ENCODE peak calls at places on chromosomes 7 and 10, in eight cellular contexts. M, T, R, L, X, Q, V and D are unnamed samples.
A peak's percentile ranks its signal among the peaks of the same experiment; 100 is the strongest.

GRCh38 chr10:132115736-132116135 is 50.0 kb downstream of the JAKMIP3 start:
- DNase-seq in T (no peak), L (no peak), X (no peak), R (peak; percentile 3), V (no peak), Q (no peak), M (no peak), D (peak; percentile 15)

GRCh38 chr7:107138696-107139420 is 29.9 kb upstream of the HBP1 start:
- DNase-seq in R (peak; percentile 78), X (no peak), T (no peak), V (no peak), L (no peak), M (no peak), Q (no peak), D (no peak)

GRCh38 chr7:55877308-55877707 is 9.9 kb upstream of the ZNF713 start:
- DNase-seq in V (no peak), L (no peak), Q (no peak), R (no peak), X (no peak), T (no peak), M (no peak), D (no peak)

GRCh38 chr7:100406767-100407166 is 21.7 kb downstream of the ZCWPW1 start:
- DNase-seq in M (no peak), R (peak; percentile 40), Q (no peak), L (no peak), V (no peak), T (no peak), X (no peak), D (no peak)

GRCh38 chr10:131697461-131698128 is 203.2 kb upstream of the PPP2R2D start:
- DNase-seq in Q (no peak), R (no peak), T (no peak), M (no peak), V (no peak), X (no peak), L (no peak), D (no peak)

GRCh38 chr10:1109795-1110673 is 53.8 kb downstream of the WDR37 start:
- DNase-seq in T (peak; percentile 71), V (peak; percentile 69), L (peak; percentile 30), Q (peak; percentile 88), R (peak; percentile 87), M (peak; percentile 42), X (no peak), D (no peak)

GRCh38 chr10:77501152-77501845 is 136.3 kb downstream of the KCNMA1 start:
- DNase-seq in Q (no peak), V (no peak), X (no peak), T (no peak), M (no peak), R (peak; percentile 93), L (no peak), D (no peak)

GRCh38 chr10:103652599-103653281 is 159.2 kb downstream of the NEURL1 start:
- DNase-seq in T (peak; percentile 30), L (no peak), M (no peak), R (no peak), X (no peak), Q (peak; percentile 52), V (no peak), D (no peak)

GRCh38 chr10:21572578-21572977 is 38.5 kb downstream of the MLLT10 start:
- DNase-seq in X (no peak), V (no peak), L (no peak), Q (no peak), M (peak; percentile 23), R (peak; percentile 72), T (no peak), D (no peak)

GRCh38 chr7:140203556-140203955 is 26.8 kb upstream of the KDM7A start:
- DNase-seq in M (no peak), V (no peak), L (no peak), Q (no peak), X (no peak), R (no peak), T (no peak), D (no peak)

GRCh38 chr10:92239185-92239599 is 51.7 kb downstream of the CPEB3 start:
- DNase-seq in L (peak; percentile 10), Q (no peak), R (no peak), X (peak; percentile 64), V (no peak), T (no peak), M (no peak), D (no peak)

GRCh38 chr10:110207805-110208613 is 604 bp downstream of the MXI1 start:
- DNase-seq in T (peak; percentile 90), R (peak; percentile 17), Q (peak; percentile 76), L (peak; percentile 36), M (no peak), V (no peak), X (no peak), D (no peak)

GRCh38 chr10:14606633-14607032 is 168.1 kb downstream of the FAM107B start:
- DNase-seq in T (no peak), V (no peak), X (no peak), M (no peak), L (no peak), R (no peak), Q (no peak), D (no peak)

GRCh38 chr10:14605231-14605925 is 169.3 kb downstream of the FAM107B start:
- DNase-seq in Q (no peak), L (no peak), M (no peak), V (no peak), X (no peak), T (peak; percentile 29), R (peak; percentile 78), D (no peak)

GRCh38 chr10:14603539-14604102 is 171.1 kb downstream of the FAM107B start:
- DNase-seq in Q (no peak), T (peak; percentile 60), V (no peak), R (no peak), M (no peak), X (peak; percentile 72), L (no peak), D (no peak)

GRCh38 chr10:14602807-14603538 is 171.7 kb downstream of the FAM107B start:
- DNase-seq in L (no peak), R (peak; percentile 12), T (no peak), V (no peak), X (no peak), M (no peak), Q (no peak), D (no peak)

DNA sequence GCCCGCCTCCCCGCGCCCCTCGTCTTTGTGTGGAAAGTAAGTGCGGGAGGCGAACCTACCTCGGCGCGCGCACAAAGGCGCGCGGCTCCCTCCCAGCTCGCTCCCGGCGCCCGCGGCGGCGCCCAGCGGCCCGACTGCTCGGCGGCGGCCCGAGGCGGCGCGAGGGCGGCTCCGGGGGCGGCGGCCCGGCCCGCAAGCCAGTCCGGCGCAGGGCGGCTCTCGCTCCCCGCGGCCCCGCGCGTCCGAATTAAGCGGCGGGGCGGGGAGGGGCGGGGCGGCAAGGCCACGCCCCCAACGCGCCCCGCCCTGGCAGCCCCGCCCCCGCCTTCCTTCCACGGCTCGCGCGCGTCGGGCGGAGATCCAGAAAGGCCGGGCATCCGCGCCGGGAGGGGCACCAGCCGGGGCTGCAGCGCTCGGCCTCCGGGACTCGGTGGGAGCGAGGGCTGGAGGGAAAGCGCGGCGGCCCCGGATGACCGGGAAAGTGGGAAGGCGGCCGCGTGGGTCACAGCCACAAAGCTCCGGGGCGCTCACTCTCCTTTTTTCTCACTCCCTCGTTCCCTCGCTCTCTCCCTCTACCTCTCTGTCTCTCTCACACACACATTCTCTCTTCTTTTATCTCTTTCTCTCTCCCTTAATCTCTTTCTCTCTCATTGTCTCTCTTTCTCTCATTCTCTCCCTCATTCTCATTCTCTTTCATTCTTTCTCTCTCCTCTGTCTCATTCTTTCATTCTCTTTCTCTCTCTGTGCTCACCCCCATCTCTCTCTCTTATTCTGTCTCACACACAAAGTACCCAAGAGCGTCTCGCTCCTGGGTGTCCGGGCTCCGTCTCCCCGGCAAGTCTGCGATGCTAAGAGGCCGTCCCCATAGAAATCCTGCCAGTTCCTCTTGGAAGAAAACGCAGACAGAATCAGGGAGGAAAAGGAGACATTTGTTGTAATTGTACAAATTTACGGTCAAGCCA is 170.2 kb downstream of the FAM107B start:
- DNase-seq in V (no peak), Q (peak; percentile 89), L (peak; percentile 82), M (peak; percentile 83), X (peak; percentile 79), T (peak; percentile 72), R (peak; percentile 70), D (peak; percentile 88)
- TF ChIP-seq POLR2A in V (peak; percentile 39), Q (peak; percentile 70), L (peak; percentile 73), M (peak; percentile 39), X (peak; percentile 58), T (peak; percentile 37), R (peak; percentile 53), D (peak; percentile 85)

DNA sequence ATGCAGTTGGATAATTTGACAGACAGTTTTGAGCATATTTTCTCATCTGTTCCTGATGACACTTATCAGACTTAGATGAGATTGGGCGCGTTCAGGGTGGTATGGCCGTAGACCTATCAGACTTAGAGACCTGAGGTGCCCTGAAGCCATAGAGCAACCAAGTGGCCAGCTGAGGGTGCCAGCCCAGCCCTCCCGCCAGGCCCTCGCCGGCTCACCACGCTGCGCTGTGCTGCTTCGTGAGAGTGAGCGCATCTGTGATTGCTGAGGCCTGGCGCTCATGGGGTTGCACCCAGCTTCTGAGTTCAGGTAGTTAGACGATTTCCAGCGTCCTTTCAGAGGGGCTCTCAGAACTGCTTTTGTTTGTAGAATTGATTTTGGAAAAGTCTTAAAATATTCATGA is 10.2 kb downstream of the FBH1 start:
- DNase-seq in X (no peak), Q (no peak), L (no peak), M (peak; percentile 45), V (no peak), T (no peak), R (no peak), D (no peak)
- H3K4me3 ChIP-seq in X (no peak overlapping the region), Q (no peak overlapping the region), L (no peak overlapping the region), M (no peak overlapping the region), V (no peak overlapping the region), T (no peak overlapping the region), R (no peak overlapping the region), D (no peak overlapping the region)

DNA sequence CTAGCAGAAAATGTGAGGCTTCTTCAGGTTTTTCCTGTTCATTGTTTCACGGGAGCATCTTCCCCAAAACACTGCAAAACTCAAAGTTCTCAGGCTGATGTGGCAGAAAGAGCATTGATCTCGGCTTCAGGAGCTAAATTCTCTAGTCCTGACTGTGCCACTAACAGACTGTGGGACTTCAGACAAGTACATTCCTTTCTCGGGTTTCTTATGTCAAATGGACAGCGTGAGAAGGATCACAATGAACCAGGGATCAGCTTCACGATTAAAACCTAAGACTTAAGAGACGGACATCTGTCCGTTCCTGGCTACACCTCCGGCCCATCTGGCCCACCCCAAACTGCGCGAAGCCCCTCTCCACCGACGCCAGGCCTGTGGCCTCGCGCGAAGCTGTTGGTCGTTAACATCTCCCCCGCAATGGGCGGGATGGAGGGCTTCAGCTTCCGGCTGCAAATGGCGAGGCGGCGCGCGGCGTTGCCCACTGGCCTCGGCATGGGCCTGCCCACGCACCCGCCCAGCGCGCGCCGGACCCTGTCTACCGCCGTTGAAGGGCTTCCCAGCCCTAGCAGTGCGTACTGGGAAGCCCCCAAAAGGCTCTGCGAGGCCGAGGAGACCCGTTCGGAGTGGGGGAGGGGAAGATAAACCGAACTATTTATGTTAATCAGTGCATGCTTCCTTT is 549 bp upstream of the DDX50 start:
- DNase-seq in V (no peak), L (no peak), X (no peak), T (no peak), Q (no peak), R (peak; percentile 69), M (no peak), D (peak; percentile 79)
- TF ChIP-seq POLR2A in V (peak; percentile 89), L (no peak), X (no peak), T (peak; percentile 66), Q (peak; percentile 7), R (peak; percentile 91), M (no peak), D (peak; percentile 11)

DNA sequence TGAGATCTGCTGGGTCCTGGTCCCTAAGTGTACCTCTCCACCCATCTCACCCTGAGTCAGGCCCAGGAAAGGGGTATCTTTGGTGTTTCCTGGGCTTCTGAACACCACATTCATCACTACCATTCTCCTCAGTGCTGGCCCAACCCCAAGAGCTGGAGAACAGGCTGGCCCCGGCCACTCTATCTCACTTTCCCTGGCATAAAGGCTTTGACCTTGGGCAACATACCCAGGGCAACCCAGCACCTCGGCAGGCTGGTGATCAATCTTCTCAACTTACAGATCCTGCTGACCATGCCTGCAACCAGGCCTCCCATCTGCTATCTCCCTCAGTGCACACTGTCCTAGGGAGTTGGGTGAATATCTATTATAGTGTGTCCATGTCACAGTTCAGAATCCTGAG is 2.1 kb downstream of the VSIR start:
- DNase-seq in R (no peak), L (no peak), M (peak; percentile 69), Q (no peak), V (no peak), T (no peak), X (no peak), D (no peak)
- H3K4me3 ChIP-seq in R (no peak overlapping the region), L (no peak overlapping the region), M (no peak overlapping the region), Q (peak overlapping the region; percentile 80), V (no peak overlapping the region), T (peak overlapping the region; percentile 62), X (peak overlapping the region; percentile 73), D (no peak overlapping the region)